ENCODE peak calls at places on chromosomes 6 and 20, in eight cellular contexts. C is tibial artery, E is A673, R is SJSA1, Y is heart left ventricle, S is left lung, X is sigmoid colon, J is suprapubic skin. N is an unnamed sample.

GRCh38 chr6:95431637-95432228 is 145.6 kb upstream of the MANEA start:
- DNase-seq in C (no peak), E (peak; percentile 61), R (no peak), Y (no peak), S (no peak), X (no peak), J (no peak), N (no peak)

GRCh38 chr6:100657678-100658330 is 193.1 kb upstream of the SIM1 start:
- DNase-seq in C (no peak), E (peak; percentile 44), R (no peak), Y (no peak), S (no peak), X (no peak), J (no peak), N (no peak)

GRCh38 chr6:139549561-139550070 is 175.2 kb upstream of the CITED2 start:
- DNase-seq in C (no peak), E (no peak), R (no peak), Y (no peak), S (no peak), X (no peak), J (no peak), N (no peak)

GRCh38 chr20:46351357-46352058 is 43.2 kb upstream of the CDH22 start:
- DNase-seq in C (no peak), E (no peak), R (no peak), Y (no peak), S (no peak), X (no peak), J (no peak), N (no peak)

GRCh38 chr20:33415948-33416347 is 14.6 kb upstream of the CDK5RAP1 start:
- DNase-seq in C (peak; percentile 79), E (peak; percentile 45), R (no peak), Y (peak; percentile 69), S (no peak), X (no peak), J (no peak), N (no peak)

GRCh38 chr6:136550330-136551071 is at the start of gene MAP7:
- DNase-seq in C (peak; percentile 77), E (peak; percentile 23), R (no peak), Y (peak; percentile 52), S (peak; percentile 94), X (peak; percentile 70), J (peak; percentile 85), N (peak; percentile 92)

GRCh38 chr6:8014947-8015346 is 49.2 kb downstream of the BLOC1S5 start:
- DNase-seq in C (no peak), E (no peak), R (no peak), Y (no peak), S (no peak), X (no peak), J (no peak), N (no peak)

GRCh38 chr6:135094403-135094821 is 39.8 kb upstream of the HBS1L start:
- DNase-seq in C (no peak), E (no peak), R (no peak), Y (no peak), S (no peak), X (no peak), J (no peak), N (no peak)

GRCh38 chr6:139753198-139753861 is 378.9 kb upstream of the CITED2 start:
- DNase-seq in C (no peak), E (no peak), R (no peak), Y (no peak), S (no peak), X (no peak), J (no peak), N (no peak)

GRCh38 chr6:118350881-118351430 is 197.1 kb upstream of the PLN start:
- DNase-seq in C (no peak), E (no peak), R (no peak), Y (no peak), S (no peak), X (no peak), J (no peak), N (no peak)

GRCh38 chr20:8587810-8588209 is 455.7 kb downstream of the PLCB1 start:
- DNase-seq in C (no peak), E (no peak), R (no peak), Y (no peak), S (no peak), X (no peak), J (no peak), N (no peak)

GRCh38 chr6:80003841-80004198 is 629 bp upstream of the TTK start:
- DNase-seq in C (no peak), E (no peak), R (no peak), Y (no peak), S (no peak), X (peak; percentile 65), J (no peak), N (peak; percentile 48)

GRCh38 chr6:280775-281468 is 11.4 kb upstream of the DUSP22 start:
- DNase-seq in C (no peak), E (no peak), R (no peak), Y (no peak), S (peak; percentile 61), X (no peak), J (no peak), N (no peak)

GRCh38 chr6:154719433-154719832 is 13.8 kb upstream of the SCAF8 start:
- DNase-seq in C (no peak), E (no peak), R (no peak), Y (no peak), S (no peak), X (no peak), J (no peak), N (no peak)

GRCh38 chr6:103874575-103874974 is 985.1 kb downstream of the HACE1 start:
- DNase-seq in C (no peak), E (no peak), R (no peak), Y (no peak), S (no peak), X (no peak), J (no peak), N (no peak)

GRCh38 chr20:5182615-5183254 is 55.9 kb downstream of the CDS2 start:
- DNase-seq in C (no peak), E (no peak), R (no peak), Y (no peak), S (no peak), X (no peak), J (no peak), N (no peak)

GRCh38 chr6:155959898-155960297 is 504.3 kb upstream of the NOX3 start:
- DNase-seq in C (no peak), E (no peak), R (no peak), Y (no peak), S (no peak), X (no peak), J (no peak), N (no peak)

GRCh38 chr6:31180500-31180899 is 10.0 kb upstream of the POU5F1 start:
- DNase-seq in C (peak; percentile 92), E (no peak), R (no peak), Y (peak; percentile 81), S (peak; percentile 88), X (peak; percentile 68), J (peak; percentile 90), N (peak; percentile 81)

GRCh38 chr20:11852801-11853200 is 64.9 kb upstream of the BTBD3 start:
- DNase-seq in C (no peak), E (no peak), R (no peak), Y (no peak), S (no peak), X (no peak), J (no peak), N (no peak)

GRCh38 chr6:113067612-113068262 is 720.6 kb downstream of the RFPL4B start:
- DNase-seq in C (no peak), E (no peak), R (no peak), Y (no peak), S (no peak), X (no peak), J (no peak), N (no peak)

GRCh38 chr6:159098636-159099106 is 53.9 kb upstream of the TAGAP start:
- DNase-seq in C (no peak), E (no peak), R (no peak), Y (no peak), S (no peak), X (no peak), J (no peak), N (no peak)

GRCh38 chr20:4069741-4070140 is 54.4 kb upstream of the RNF24 start:
- DNase-seq in C (peak; percentile 80), E (no peak), R (no peak), Y (no peak), S (no peak), X (no peak), J (no peak), N (no peak)
- H3K4me1 ChIP-seq in C (peaks cover 80% of the 10 kb centered on the region), E (peaks cover 20% of the 10 kb centered on the region), R (peaks cover 24% of the 10 kb centered on the region), Y (peaks cover 20% of the 10 kb centered on the region), S (peaks cover 60% of the 10 kb centered on the region), X (no peaks in the 10 kb centered on the region), J (peaks cover 62% of the 10 kb centered on the region), N (peaks cover 15% of the 10 kb centered on the region)

DNA sequence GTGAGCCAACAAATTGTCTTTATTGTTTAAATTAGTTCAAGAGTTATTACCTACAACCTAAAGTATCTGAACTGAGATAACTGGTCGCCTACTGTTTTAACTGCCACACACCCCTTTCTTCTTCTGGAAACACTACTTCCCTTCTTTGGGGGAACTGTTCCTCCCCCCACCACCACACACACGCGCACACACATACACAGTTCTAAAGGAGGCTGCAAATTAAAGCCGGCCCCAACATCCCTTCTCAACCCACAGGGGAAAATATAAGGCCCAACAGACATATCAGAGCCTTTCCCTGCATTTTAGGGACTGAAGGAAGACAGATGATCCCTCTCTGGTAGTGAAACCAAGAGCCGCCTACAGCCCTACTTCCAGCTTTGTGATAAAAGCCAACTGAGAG is 348.0 kb upstream of the JARID2 start:
- DNase-seq in C (no peak), E (no peak), R (no peak), Y (no peak), S (no peak), X (no peak), J (no peak), N (no peak)
- H3K9me3 ChIP-seq in C (no peaks in the 10 kb centered on the region), E (no peaks in the 10 kb centered on the region), R (no peaks in the 10 kb centered on the region), Y (no peaks in the 10 kb centered on the region), S (no peaks in the 10 kb centered on the region), X (no peaks in the 10 kb centered on the region), J (no peaks in the 10 kb centered on the region), N (no peaks in the 10 kb centered on the region)

GRCh38 chr6:108652375-108652774 is 91.7 kb downstream of the FOXO3 start:
- DNase-seq in C (no peak), E (no peak), R (no peak), Y (no peak), S (no peak), X (no peak), J (no peak), N (no peak)

GRCh38 chr6:108654465-108655106 is 93.9 kb downstream of the FOXO3 start:
- DNase-seq in C (no peak), E (no peak), R (no peak), Y (no peak), S (no peak), X (no peak), J (no peak), N (no peak)

GRCh38 chr6:108651781-108652227 is 91.1 kb downstream of the FOXO3 start:
- DNase-seq in C (peak; percentile 89), E (no peak), R (no peak), Y (peak; percentile 67), S (no peak), X (peak; percentile 85), J (no peak), N (no peak)

GRCh38 chr6:108655840-108656650 is 95.3 kb downstream of the FOXO3 start:
- DNase-seq in C (no peak), E (peak; percentile 54), R (no peak), Y (peak; percentile 54), S (no peak), X (peak; percentile 77), J (no peak), N (no peak)

GRCh38 chr6:108653864-108654402 is 93.2 kb downstream of the FOXO3 start:
- DNase-seq in C (peak; percentile 88), E (no peak), R (no peak), Y (peak; percentile 86), S (no peak), X (peak; percentile 85), J (no peak), N (peak; percentile 60)
- H3K4me1 ChIP-seq in C (peaks cover 100% of the 10 kb centered on the region), E (peaks cover 14% of the 10 kb centered on the region), R (peaks cover 60% of the 10 kb centered on the region), Y (peaks cover 87% of the 10 kb centered on the region), S (peaks cover 82% of the 10 kb centered on the region), X (no peaks in the 10 kb centered on the region), J (peaks cover 76% of the 10 kb centered on the region), N (peaks cover 87% of the 10 kb centered on the region)

GRCh38 chr6:121216928-121217327 is 117.4 kb downstream of the TBC1D32 start:
- DNase-seq in C (no peak), E (no peak), R (no peak), Y (no peak), S (no peak), X (no peak), J (no peak), N (no peak)
- H3K9me3 ChIP-seq in C (peaks cover 15% of the 10 kb centered on the region), E (no peaks in the 10 kb centered on the region), R (no peaks in the 10 kb centered on the region), Y (no peaks in the 10 kb centered on the region), S (peaks cover 29% of the 10 kb centered on the region), X (no peaks in the 10 kb centered on the region), J (peaks cover 11% of the 10 kb centered on the region), N (peaks cover 11% of the 10 kb centered on the region)

N was measured in lower lobe of right lung.